ENCODE peak calls at places on chromosomes 4 and X, in five cellular contexts. P is colonic mucosa; G is CD8-positive, alpha-beta memory T cell; J is mesendoderm; Y is left ventricle myocardium inferior. K is an unnamed sample. For H3K27me3, the result is how much of the 10 kb centered on the place peaks cover.

GRCh38 chr4:56907489-56908205 is at the start of gene REST:
- DNase-seq in J (peak), Y (peak), P (peak), G (peak), K (peak)

GRCh38 chr4:30996841-30997240 is 276.7 kb downstream of the PCDH7 start:
- DNase-seq in P (no peak), G (no peak), J (no peak), Y (no peak), K (no peak)

GRCh38 chr4:128810331-128810870 is 901 bp downstream of the JADE1 start:
- DNase-seq in P (peak), Y (peak), G (no peak), J (peak), K (peak)

GRCh38 chr4:13325744-13326143 is 158.4 kb downstream of the RAB28 start:
- DNase-seq in P (no peak), J (peak), G (no peak), Y (no peak), K (no peak)

GRCh38 chrX:38346150-38346549 is 6.3 kb upstream of the OTC start:
- DNase-seq in Y (no peak), P (no peak), J (no peak), G (no peak), K (no peak)

GRCh38 chr4:25560605-25561004 is 95.0 kb upstream of the SLC34A2 start:
- DNase-seq in Y (no peak), G (no peak), P (no peak), J (no peak), K (no peak)

GRCh38 chrX:19647731-19648588 is 132.7 kb upstream of the MAP3K15 start:
- DNase-seq in Y (no peak), G (no peak), P (no peak), J (no peak), K (no peak)

GRCh38 chrX:155434906-155435743 is 23.3 kb downstream of the F8A3 start:
- DNase-seq in P (no peak), J (no peak), Y (peak), G (no peak), K (no peak)

GRCh38 chrX:148995661-148996060 is 495.2 kb downstream of the AFF2 start:
- DNase-seq in P (no peak), Y (no peak), J (no peak), G (no peak), K (no peak)

GRCh38 chr4:26085581-26085980 is 171.6 kb downstream of the SMIM20 start:
- DNase-seq in Y (no peak), P (no peak), J (peak), G (no peak), K (no peak)

GRCh38 chr4:59597536-59598232 is 1602.4 kb upstream of the ADGRL3 start:
- DNase-seq in Y (no peak), P (no peak), J (no peak), G (no peak), K (no peak)

GRCh38 chrX:41300758-41301437 is 33.1 kb upstream of the DDX3X start:
- DNase-seq in Y (no peak), J (no peak), G (no peak), P (no peak), K (no peak)

GRCh38 chrX:55489315-55490009 is at the start of gene USP51:
- DNase-seq in J (peak), Y (peak), G (no peak), P (peak), K (peak)

GRCh38 chr4:165842684-165843083 is 30.4 kb upstream of the TLL1 start:
- DNase-seq in P (no peak), J (no peak), Y (no peak), G (no peak), K (no peak)

GRCh38 chr4:117529401-117529800 is 444.0 kb upstream of the TRAM1L1 start:
- DNase-seq in G (no peak), P (no peak), Y (no peak), J (no peak), K (no peak)

GRCh38 chr4:44629280-44629866 is 22.1 kb downstream of the YIPF7 start:
- DNase-seq in G (peak), Y (no peak), P (peak), J (peak), K (peak)

GRCh38 chrX:33210156-33210555 is 1.2 kb downstream of the DMD start:
- DNase-seq in G (no peak), P (no peak), Y (no peak), J (no peak), K (no peak)

GRCh38 chrX:33207056-33207455 is 4.3 kb downstream of the DMD start:
- DNase-seq in G (no peak), P (no peak), Y (no peak), J (no peak), K (no peak)

GRCh38 chrX:33211356-33212254 is at the start of gene DMD:
- DNase-seq in Y (peak), G (no peak), J (peak), P (no peak), K (no peak)
- H3K4me3 ChIP-seq in Y (peak), G (no peak), J (no peak), P (no peak), K (no peak)

DNA sequence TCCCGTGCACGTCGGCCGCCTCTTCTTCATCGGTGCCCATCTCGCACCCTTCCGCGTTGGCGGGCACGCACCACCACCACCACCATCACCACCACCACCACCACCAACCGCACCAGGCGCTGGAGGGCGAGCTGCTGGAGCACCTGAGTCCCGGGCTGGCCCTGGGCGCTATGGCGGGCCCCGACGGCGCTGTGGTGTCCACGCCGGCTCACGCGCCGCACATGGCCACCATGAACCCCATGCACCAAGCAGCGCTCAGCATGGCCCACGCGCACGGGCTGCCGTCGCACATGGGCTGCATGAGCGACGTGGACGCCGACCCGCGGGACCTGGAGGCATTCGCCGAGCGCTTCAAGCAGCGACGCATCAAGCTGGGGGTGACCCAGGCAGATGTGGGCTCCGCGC is 1.3 kb downstream of the POU4F2 start:
- DNase-seq in Y (no peak), P (no peak), J (no peak), G (no peak), K (no peak)
- H3K27me3 ChIP-seq in Y (half or more), P (under half), J (half or more), G (under half), K (under half)

GRCh38 chrX:70139736-70140135 is 6.5 kb downstream of the IGBP1 start:
- DNase-seq in J (no peak), G (no peak), Y (no peak), P (no peak), K (no peak)
- H3K4me3 ChIP-seq in J (no peak), G (no peak), Y (no peak), P (no peak), K (no peak)

DNA sequence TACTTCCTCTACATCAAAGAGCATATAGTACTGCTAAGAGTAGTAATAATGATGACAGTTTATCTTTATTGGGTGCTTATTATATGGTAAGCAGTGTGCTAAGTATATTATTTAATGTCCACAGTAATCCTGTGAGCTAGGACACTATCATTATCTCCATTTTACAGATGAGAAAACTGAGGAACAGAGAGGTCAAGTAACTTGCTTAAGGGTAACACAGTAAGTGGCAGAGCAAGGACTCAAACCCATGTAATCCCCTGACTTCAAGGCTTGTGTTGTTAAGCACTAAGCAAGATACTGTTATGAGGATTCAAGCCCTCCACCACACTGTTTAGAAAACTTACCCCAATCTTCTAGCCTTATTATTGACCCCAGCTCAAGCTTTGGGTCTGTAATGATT is 202.4 kb downstream of the ENOX2 start:
- DNase-seq in G (no peak), J (no peak), P (no peak), Y (no peak), K (no peak)
- H3K27me3 ChIP-seq in G (under half), J (under half), P (under half), Y (under half), K (under half)

GRCh38 chr4:177444911-177445736 is 2.9 kb upstream of the AGA start:
- DNase-seq in G (no peak), Y (no peak), J (no peak), P (peak), K (no peak)

GRCh38 chr4:177450421-177451107 is 8.3 kb upstream of the AGA start:
- DNase-seq in P (no peak), G (no peak), J (no peak), Y (no peak), K (no peak)

GRCh38 chr4:177446571-177446970 is 4.3 kb upstream of the AGA start:
- DNase-seq in G (no peak), Y (no peak), P (no peak), J (no peak), K (no peak)

GRCh38 chr4:177448850-177449249 is 6.6 kb upstream of the AGA start:
- DNase-seq in Y (no peak), G (no peak), P (no peak), J (no peak), K (no peak)

DNA sequence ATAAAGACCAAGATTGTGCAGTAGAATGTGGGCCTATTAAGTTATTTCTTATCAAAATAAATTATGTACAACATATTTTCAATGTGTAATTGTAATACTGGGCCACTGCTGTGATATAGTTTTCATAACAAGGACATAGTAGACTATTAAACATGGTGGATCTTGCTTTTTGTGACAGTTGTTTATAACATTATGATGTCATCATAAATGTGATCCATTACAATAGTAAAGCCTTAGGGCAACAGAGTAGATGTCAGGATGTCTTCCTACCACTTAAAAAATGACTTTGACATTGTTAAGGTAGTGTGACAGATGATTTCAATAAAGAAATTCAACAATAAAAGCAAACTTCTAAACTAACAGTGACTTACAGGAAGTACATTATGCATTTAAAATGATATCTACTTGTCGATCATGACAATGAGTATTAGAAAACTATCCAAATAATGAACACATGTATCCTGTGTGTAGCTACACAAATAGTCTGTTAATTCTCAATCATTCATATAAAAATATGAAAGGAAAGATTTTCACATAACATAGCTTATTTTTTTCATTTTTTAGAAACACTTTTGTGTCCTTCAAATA is 5.3 kb upstream of the AGA start:
- DNase-seq in Y (no peak), G (no peak), J (no peak), P (no peak), K (no peak)
- H3K4me3 ChIP-seq in Y (no peak), G (no peak), J (no peak), P (no peak), K (no peak)

GRCh38 chrX:17654116-17654515 is 83.2 kb upstream of the SCML1 start:
- DNase-seq in G (peak), Y (no peak), J (no peak), P (no peak), K (no peak)

GRCh38 chrX:17655232-17656034 is 81.9 kb upstream of the SCML1 start:
- DNase-seq in Y (no peak), P (no peak), G (no peak), J (peak), K (no peak)

GRCh38 chrX:17656556-17656955 is 80.7 kb upstream of the SCML1 start:
- DNase-seq in J (no peak), Y (no peak), G (no peak), P (no peak), K (no peak)

GRCh38 chrX:17656035-17656418 is 81.3 kb upstream of the SCML1 start:
- DNase-seq in G (no peak), P (no peak), J (no peak), Y (no peak), K (no peak)
- H3K27me3 ChIP-seq in G (under half), P (under half), J (under half), Y (under half), K (under half)

GRCh38 chr4:6178757-6179156 is 21.6 kb downstream of the JAKMIP1 start:
- DNase-seq in J (no peak), P (no peak), G (no peak), Y (no peak), K (no peak)

GRCh38 chr4:6180841-6181631 is 19.3 kb downstream of the JAKMIP1 start:
- DNase-seq in J (no peak), P (no peak), Y (no peak), G (peak), K (peak)

GRCh38 chr4:6177587-6178197 is 22.7 kb downstream of the JAKMIP1 start:
- DNase-seq in Y (no peak), P (no peak), J (peak), G (peak), K (peak)

GRCh38 chr4:6182390-6183280 is 17.7 kb downstream of the JAKMIP1 start:
- DNase-seq in Y (no peak), G (no peak), P (no peak), J (peak), K (no peak)

GRCh38 chr4:6179362-6179761 is 21.0 kb downstream of the JAKMIP1 start:
- DNase-seq in J (no peak), Y (no peak), G (no peak), P (no peak), K (no peak)
- H3K4me3 ChIP-seq in J (no peak), Y (no peak), G (no peak), P (no peak), K (no peak)

K was measured in GM06990.